ENCODE peak calls at places on chromosomes 16 and 17, in seven cellular contexts. X is cardiac muscle cell; O is breast epithelium; C is choroid plexus epithelial cell; V is effector memory CD4-positive, alpha-beta T cell; R is sigmoid colon; K is heart left ventricle. T is an unnamed sample.
A peak's percentile ranks its signal among the peaks of the same experiment; 100 is the strongest.

GRCh38 chr17:14200354-14200753 is 36.3 kb downstream of the CDRT15 start:
- DNase-seq in O (no peak), V (no peak), K (no peak), X (no peak), R (no peak), C (no peak), T (no peak)

GRCh38 chr16:69260019-69260418 is 51.1 kb upstream of the VPS4A start:
- DNase-seq in X (no peak), R (no peak), C (no peak), K (no peak), O (no peak), V (no peak), T (no peak)

GRCh38 chr16:7596285-7596684 is 263.6 kb downstream of the RBFOX1 start:
- DNase-seq in R (no peak), K (no peak), C (no peak), X (no peak), O (no peak), V (no peak), T (no peak)

GRCh38 chr17:46853896-46854444 is 2.6 kb downstream of the WNT9B start:
- DNase-seq in C (peak; percentile 37), V (no peak), K (no peak), R (no peak), X (peak; percentile 22), O (no peak), T (no peak)

GRCh38 chr17:55334881-55335523 is 70.2 kb downstream of the HLF start:
- DNase-seq in O (no peak), C (no peak), K (no peak), V (no peak), R (no peak), X (no peak), T (no peak)

GRCh38 chr17:82228278-82228841 is 482 bp upstream of the SLC16A3 start:
- DNase-seq in K (peak; percentile 59), O (no peak), R (peak; percentile 80), X (peak; percentile 35), V (peak; percentile 49), C (no peak), T (no peak)

GRCh38 chr17:16023881-16024280 is 24.3 kb downstream of the TTC19 start:
- DNase-seq in R (no peak), X (no peak), C (no peak), O (no peak), K (no peak), V (no peak), T (no peak)

GRCh38 chr17:83183150-83183820 is 103.9 kb downstream of the METRNL start:
- DNase-seq in X (peak; percentile 29), K (no peak), C (no peak), R (no peak), O (peak; percentile 37), V (no peak), T (no peak)

GRCh38 chr17:43477832-43478634 is 5.7 kb upstream of the DHX8 start:
- DNase-seq in K (no peak), X (no peak), O (no peak), R (no peak), C (no peak), V (no peak), T (no peak)

GRCh38 chr17:35241520-35241919 is 1.4 kb upstream of the SLFN5 start:
- DNase-seq in K (no peak), C (no peak), V (peak; percentile 16), O (no peak), X (no peak), R (no peak), T (no peak)

DNA sequence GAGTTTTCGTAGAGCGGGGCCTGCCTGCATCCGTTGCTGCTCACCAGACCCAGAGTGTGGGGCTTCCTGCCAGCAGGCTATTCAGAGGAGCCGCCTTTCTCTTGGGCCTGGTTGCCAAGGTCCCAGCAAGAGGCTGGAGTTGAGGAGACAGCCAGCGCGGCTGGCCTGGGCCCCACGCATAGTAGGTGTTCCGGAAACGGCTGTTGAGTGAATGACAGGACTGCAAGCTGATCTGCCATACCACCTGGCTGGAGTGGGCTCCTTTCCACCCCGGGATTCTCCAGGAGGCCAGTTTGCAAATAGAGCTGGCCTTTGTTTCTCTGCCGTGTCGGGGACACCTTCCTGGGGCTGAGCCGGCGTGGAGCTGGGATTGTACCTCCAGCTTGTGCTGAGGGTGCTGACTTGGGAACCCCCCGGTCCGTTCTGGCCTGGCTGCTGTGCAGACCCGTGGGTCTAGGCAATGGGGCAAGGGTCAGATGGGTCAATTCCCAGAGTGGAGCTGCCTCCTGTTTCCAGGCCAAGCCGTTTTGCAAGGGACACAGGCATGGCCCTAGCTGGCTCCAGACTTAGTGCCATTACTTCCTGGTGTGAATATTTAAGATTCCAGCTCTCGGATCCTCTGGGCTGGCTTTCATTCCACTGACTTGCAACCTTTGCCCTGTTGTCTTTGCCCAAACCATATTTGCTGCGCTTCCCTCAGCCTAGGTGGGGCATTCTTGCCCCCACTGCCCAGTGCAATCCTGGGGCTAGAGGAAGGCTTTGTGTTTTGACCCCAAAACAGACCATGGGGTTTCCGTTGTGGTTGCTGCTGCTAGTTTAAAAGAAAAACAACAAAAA is 68.8 kb downstream of the CMIP start:
- DNase-seq in V (no peak), O (no peak), K (peak; percentile 73), X (peak; percentile 52), C (peak; percentile 55), R (peak; percentile 81), T (no peak)
- H3K4me3 ChIP-seq in V (no peak overlapping the region), O (no peak overlapping the region), K (no peak overlapping the region), X (no peak overlapping the region), C (no peak overlapping the region), R (no peak overlapping the region), T (no peak overlapping the region)

GRCh38 chr16:85449195-85449884 is 163.8 kb upstream of the GSE1 start:
- DNase-seq in R (no peak), O (no peak), V (no peak), X (no peak), C (no peak), K (no peak), T (no peak)
- H3K4me3 ChIP-seq in R (no peak overlapping the region), O (no peak overlapping the region), V (no peak overlapping the region), X (no peak overlapping the region), C (no peak overlapping the region), K (no peak overlapping the region), T (no peak overlapping the region)

DNA sequence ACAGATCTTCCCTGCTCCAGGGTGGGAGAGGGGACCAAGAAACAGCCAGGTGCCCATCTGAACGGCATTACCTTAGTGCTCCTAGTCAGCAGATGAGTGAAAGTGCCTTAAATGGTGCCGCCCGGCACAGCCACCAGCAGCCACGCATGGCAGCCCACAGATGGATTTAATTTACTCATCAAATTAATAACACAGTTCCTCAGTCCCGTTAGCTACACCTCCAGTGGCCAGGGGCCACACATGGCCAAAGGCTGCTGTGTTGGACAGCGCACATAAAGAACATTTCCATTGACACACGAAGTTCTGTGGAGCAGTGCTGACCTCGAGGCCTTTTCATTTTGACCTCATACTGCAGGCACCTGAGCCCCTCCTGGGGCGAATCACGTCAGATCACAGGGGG is 166.3 kb downstream of the CMIP start:
- DNase-seq in X (no peak), C (no peak), O (no peak), V (no peak), R (no peak), K (no peak), T (no peak)
- H3K4me3 ChIP-seq in X (no peak overlapping the region), C (no peak overlapping the region), O (peak overlapping the region; percentile 54), V (no peak overlapping the region), R (no peak overlapping the region), K (no peak overlapping the region), T (no peak overlapping the region)

GRCh38 chr16:90019543-90020259 is 445 bp upstream of the DBNDD1 start:
- DNase-seq in V (peak; percentile 30), K (no peak), C (peak; percentile 75), X (no peak), R (no peak), O (no peak), T (peak; percentile 70)

GRCh38 chr16:90020838-90021382 is 1.7 kb upstream of the DBNDD1 start:
- DNase-seq in O (no peak), C (peak; percentile 33), X (no peak), V (no peak), K (no peak), R (no peak), T (peak; percentile 27)

GRCh38 chr16:90019201-90019542 is at the start of gene DBNDD1:
- DNase-seq in R (no peak), V (no peak), C (no peak), K (no peak), O (no peak), X (no peak), T (no peak)

GRCh38 chr16:90018297-90019200 is 707 bp downstream of the DBNDD1 start:
- DNase-seq in X (no peak), C (no peak), R (no peak), O (no peak), K (no peak), V (no peak), T (peak; percentile 23)

DNA sequence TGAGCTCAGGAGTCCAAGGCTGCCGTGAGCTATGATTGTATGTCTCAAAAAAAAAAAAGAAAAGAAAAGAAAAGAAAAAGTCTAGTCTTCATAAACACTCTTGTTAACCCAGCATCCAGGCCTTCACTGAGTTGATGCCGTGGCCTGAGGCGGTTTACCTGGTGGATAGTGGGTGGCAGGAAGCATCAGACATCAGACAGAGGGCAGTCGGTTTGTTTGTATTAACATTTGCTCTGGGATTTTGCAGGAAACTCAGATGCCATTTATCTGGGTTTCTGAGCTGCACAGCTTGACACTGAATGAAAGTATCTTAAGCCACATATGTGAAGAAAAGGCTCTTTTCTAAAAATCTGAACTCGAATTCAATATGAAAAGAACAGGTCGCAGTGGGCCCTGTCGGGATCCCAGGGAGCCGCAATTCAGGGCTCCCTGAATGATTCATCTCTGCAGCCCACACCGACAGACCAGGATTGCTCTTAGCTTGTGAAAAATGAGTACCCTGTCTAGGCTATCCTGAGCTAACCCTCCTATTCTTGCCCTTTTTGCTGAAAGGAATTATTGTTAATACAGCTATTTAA is 1.1 kb upstream of the DBNDD1 start:
- DNase-seq in O (no peak), C (peak; percentile 26), K (no peak), R (no peak), X (no peak), V (no peak), T (no peak)
- H3K4me3 ChIP-seq in O (peak overlapping the region; percentile 97), C (no peak overlapping the region), K (peak overlapping the region; percentile 68), R (no peak overlapping the region), X (no peak overlapping the region), V (peak overlapping the region; percentile 55), T (peak overlapping the region; percentile 86)

DNA sequence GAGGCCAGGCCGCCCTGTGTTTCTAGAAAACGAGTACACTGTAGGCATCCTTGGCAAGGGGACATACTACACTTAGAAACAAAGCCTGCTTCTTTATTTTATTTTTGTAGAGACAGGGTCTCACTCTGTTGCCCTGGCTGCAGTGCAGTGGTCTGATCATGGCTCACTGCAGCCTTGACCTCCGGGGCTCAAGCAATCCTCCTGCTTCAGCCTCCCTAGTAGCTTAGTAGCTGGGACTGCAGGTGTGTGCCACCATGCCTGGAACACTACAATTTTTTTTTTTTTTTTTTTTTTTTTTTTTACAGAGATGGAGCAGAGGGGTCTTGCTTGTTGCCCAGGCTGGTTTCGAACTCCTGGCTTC is 78.2 kb downstream of the WIPI1 start:
- DNase-seq in X (no peak), O (no peak), V (no peak), R (no peak), C (no peak), K (no peak), T (no peak)
- H3K4me3 ChIP-seq in X (no peak overlapping the region), O (no peak overlapping the region), V (no peak overlapping the region), R (no peak overlapping the region), C (no peak overlapping the region), K (no peak overlapping the region), T (no peak overlapping the region)

T was measured in A673.